ENCODE peak calls at places on chromosomes 1 and 21, in six cellular contexts. One of them, this sample, is unnamed.

GRCh38 chr21:45963225-45963555 is 18.4 kb upstream of the COL6A1 start:
- DNase-seq in OCI-LY7: no peak
- DNase-seq in lung microvascular endothelial cell: no peak
- DNase-seq in left lung: no peak
- DNase-seq in stimulated activated CD4-positive, alpha-beta T cell treated with anti-CD3 and anti-CD28 coated beads, Interleukin-2, amount 100 ng/mL, for 24 hours: no peak
- DNase-seq in natural killer cell treated with Interleukin-12 subunit alpha and Interleukin-12 subunit beta and Interleukin-15 and Interleukin-18, amount 100 ng/mL, for 72 hours: no peak
- DNase-seq in this sample: no peak

GRCh38 chr1:39898648-39899603 is 2.8 kb downstream of the MYCL start:
- DNase-seq in OCI-LY7: peak
- DNase-seq in lung microvascular endothelial cell: peak
- DNase-seq in left lung: no peak
- DNase-seq in stimulated activated CD4-positive, alpha-beta T cell treated with anti-CD3 and anti-CD28 coated beads, Interleukin-2, amount 100 ng/mL, for 24 hours: no peak
- DNase-seq in natural killer cell treated with Interleukin-12 subunit alpha and Interleukin-12 subunit beta and Interleukin-15 and Interleukin-18, amount 100 ng/mL, for 72 hours: no peak
- DNase-seq in this sample: no peak

GRCh38 chr21:36835383-36835795 is 131.1 kb downstream of the HLCS start:
- DNase-seq in lung microvascular endothelial cell: no peak
- DNase-seq in natural killer cell treated with Interleukin-12 subunit alpha and Interleukin-12 subunit beta and Interleukin-15 and Interleukin-18, amount 100 ng/mL, for 72 hours: no peak
- DNase-seq in left lung: no peak
- DNase-seq in OCI-LY7: no peak
- DNase-seq in stimulated activated CD4-positive, alpha-beta T cell treated with anti-CD3 and anti-CD28 coated beads, Interleukin-2, amount 100 ng/mL, for 24 hours: no peak
- DNase-seq in this sample: no peak

GRCh38 chr1:31897534-31898100 is 40.6 kb downstream of the PTP4A2 start:
- DNase-seq in stimulated activated CD4-positive, alpha-beta T cell treated with anti-CD3 and anti-CD28 coated beads, Interleukin-2, amount 100 ng/mL, for 24 hours: no peak
- DNase-seq in OCI-LY7: no peak
- DNase-seq in natural killer cell treated with Interleukin-12 subunit alpha and Interleukin-12 subunit beta and Interleukin-15 and Interleukin-18, amount 100 ng/mL, for 72 hours: no peak
- DNase-seq in left lung: no peak
- DNase-seq in lung microvascular endothelial cell: peak
- DNase-seq in this sample: no peak

GRCh38 chr21:43716376-43717165 is 2.4 kb upstream of the PDXK start:
- DNase-seq in left lung: no peak
- DNase-seq in OCI-LY7: peak
- DNase-seq in stimulated activated CD4-positive, alpha-beta T cell treated with anti-CD3 and anti-CD28 coated beads, Interleukin-2, amount 100 ng/mL, for 24 hours: no peak
- DNase-seq in natural killer cell treated with Interleukin-12 subunit alpha and Interleukin-12 subunit beta and Interleukin-15 and Interleukin-18, amount 100 ng/mL, for 72 hours: no peak
- DNase-seq in lung microvascular endothelial cell: no peak
- DNase-seq in this sample: no peak

GRCh38 chr1:177723533-177723932 is 246.3 kb downstream of the SEC16B start:
- DNase-seq in lung microvascular endothelial cell: no peak
- DNase-seq in left lung: no peak
- DNase-seq in OCI-LY7: no peak
- DNase-seq in natural killer cell treated with Interleukin-12 subunit alpha and Interleukin-12 subunit beta and Interleukin-15 and Interleukin-18, amount 100 ng/mL, for 72 hours: no peak
- DNase-seq in stimulated activated CD4-positive, alpha-beta T cell treated with anti-CD3 and anti-CD28 coated beads, Interleukin-2, amount 100 ng/mL, for 24 hours: no peak
- DNase-seq in this sample: no peak

GRCh38 chr1:190679032-190679431 is 201.4 kb upstream of the BRINP3 start:
- DNase-seq in stimulated activated CD4-positive, alpha-beta T cell treated with anti-CD3 and anti-CD28 coated beads, Interleukin-2, amount 100 ng/mL, for 24 hours: no peak
- DNase-seq in natural killer cell treated with Interleukin-12 subunit alpha and Interleukin-12 subunit beta and Interleukin-15 and Interleukin-18, amount 100 ng/mL, for 72 hours: no peak
- DNase-seq in lung microvascular endothelial cell: no peak
- DNase-seq in OCI-LY7: no peak
- DNase-seq in left lung: no peak
- DNase-seq in this sample: no peak

GRCh38 chr1:218546314-218546713 is 201.2 kb downstream of the TGFB2 start:
- DNase-seq in OCI-LY7: no peak
- DNase-seq in stimulated activated CD4-positive, alpha-beta T cell treated with anti-CD3 and anti-CD28 coated beads, Interleukin-2, amount 100 ng/mL, for 24 hours: no peak
- DNase-seq in left lung: no peak
- DNase-seq in lung microvascular endothelial cell: no peak
- DNase-seq in natural killer cell treated with Interleukin-12 subunit alpha and Interleukin-12 subunit beta and Interleukin-15 and Interleukin-18, amount 100 ng/mL, for 72 hours: no peak
- DNase-seq in this sample: no peak

GRCh38 chr1:200243042-200243437 is 166.8 kb downstream of the ZNF281 start:
- DNase-seq in natural killer cell treated with Interleukin-12 subunit alpha and Interleukin-12 subunit beta and Interleukin-15 and Interleukin-18, amount 100 ng/mL, for 72 hours: no peak
- DNase-seq in stimulated activated CD4-positive, alpha-beta T cell treated with anti-CD3 and anti-CD28 coated beads, Interleukin-2, amount 100 ng/mL, for 24 hours: no peak
- DNase-seq in lung microvascular endothelial cell: no peak
- DNase-seq in left lung: no peak
- DNase-seq in OCI-LY7: no peak
- DNase-seq in this sample: no peak

GRCh38 chr1:14138627-14139026 is 438.6 kb downstream of the PRDM2 start:
- DNase-seq in stimulated activated CD4-positive, alpha-beta T cell treated with anti-CD3 and anti-CD28 coated beads, Interleukin-2, amount 100 ng/mL, for 24 hours: no peak
- DNase-seq in natural killer cell treated with Interleukin-12 subunit alpha and Interleukin-12 subunit beta and Interleukin-15 and Interleukin-18, amount 100 ng/mL, for 72 hours: no peak
- DNase-seq in left lung: no peak
- DNase-seq in OCI-LY7: no peak
- DNase-seq in lung microvascular endothelial cell: no peak
- DNase-seq in this sample: no peak

GRCh38 chr1:41378999-41379740 is 17.9 kb downstream of the FOXO6 start:
- DNase-seq in left lung: no peak
- DNase-seq in natural killer cell treated with Interleukin-12 subunit alpha and Interleukin-12 subunit beta and Interleukin-15 and Interleukin-18, amount 100 ng/mL, for 72 hours: no peak
- DNase-seq in OCI-LY7: peak
- DNase-seq in lung microvascular endothelial cell: no peak
- DNase-seq in stimulated activated CD4-positive, alpha-beta T cell treated with anti-CD3 and anti-CD28 coated beads, Interleukin-2, amount 100 ng/mL, for 24 hours: no peak
- DNase-seq in this sample: no peak

GRCh38 chr1:203625623-203626189 is 926 bp upstream of the ATP2B4 start:
- DNase-seq in left lung: no peak
- DNase-seq in lung microvascular endothelial cell: peak
- DNase-seq in OCI-LY7: peak
- DNase-seq in natural killer cell treated with Interleukin-12 subunit alpha and Interleukin-12 subunit beta and Interleukin-15 and Interleukin-18, amount 100 ng/mL, for 72 hours: peak
- DNase-seq in stimulated activated CD4-positive, alpha-beta T cell treated with anti-CD3 and anti-CD28 coated beads, Interleukin-2, amount 100 ng/mL, for 24 hours: peak
- DNase-seq in this sample: peak

GRCh38 chr1:211925016-211925415 is 94.5 kb upstream of the LPGAT1 start:
- DNase-seq in stimulated activated CD4-positive, alpha-beta T cell treated with anti-CD3 and anti-CD28 coated beads, Interleukin-2, amount 100 ng/mL, for 24 hours: no peak
- DNase-seq in OCI-LY7: peak
- DNase-seq in natural killer cell treated with Interleukin-12 subunit alpha and Interleukin-12 subunit beta and Interleukin-15 and Interleukin-18, amount 100 ng/mL, for 72 hours: no peak
- DNase-seq in left lung: no peak
- DNase-seq in lung microvascular endothelial cell: no peak
- DNase-seq in this sample: no peak

GRCh38 chr21:39867198-39867650 is at the start of gene PCP4:
- DNase-seq in stimulated activated CD4-positive, alpha-beta T cell treated with anti-CD3 and anti-CD28 coated beads, Interleukin-2, amount 100 ng/mL, for 24 hours: peak
- DNase-seq in natural killer cell treated with Interleukin-12 subunit alpha and Interleukin-12 subunit beta and Interleukin-15 and Interleukin-18, amount 100 ng/mL, for 72 hours: no peak
- DNase-seq in lung microvascular endothelial cell: peak
- DNase-seq in OCI-LY7: peak
- DNase-seq in left lung: no peak
- DNase-seq in this sample: peak

GRCh38 chr21:35473496-35473895 is 424.4 kb upstream of the RUNX1 start:
- DNase-seq in OCI-LY7: no peak
- DNase-seq in lung microvascular endothelial cell: no peak
- DNase-seq in natural killer cell treated with Interleukin-12 subunit alpha and Interleukin-12 subunit beta and Interleukin-15 and Interleukin-18, amount 100 ng/mL, for 72 hours: no peak
- DNase-seq in left lung: no peak
- DNase-seq in stimulated activated CD4-positive, alpha-beta T cell treated with anti-CD3 and anti-CD28 coated beads, Interleukin-2, amount 100 ng/mL, for 24 hours: no peak
- DNase-seq in this sample: no peak

GRCh38 chr1:26541816-26542711 is 12.5 kb downstream of the RPS6KA1 start:
- DNase-seq in OCI-LY7: peak
- DNase-seq in left lung: peak
- DNase-seq in stimulated activated CD4-positive, alpha-beta T cell treated with anti-CD3 and anti-CD28 coated beads, Interleukin-2, amount 100 ng/mL, for 24 hours: peak
- DNase-seq in lung microvascular endothelial cell: peak
- DNase-seq in natural killer cell treated with Interleukin-12 subunit alpha and Interleukin-12 subunit beta and Interleukin-15 and Interleukin-18, amount 100 ng/mL, for 72 hours: peak
- DNase-seq in this sample: no peak

GRCh38 chr1:192978195-192978710 is 80.9 kb downstream of the UCHL5 start:
- DNase-seq in natural killer cell treated with Interleukin-12 subunit alpha and Interleukin-12 subunit beta and Interleukin-15 and Interleukin-18, amount 100 ng/mL, for 72 hours: no peak
- DNase-seq in lung microvascular endothelial cell: no peak
- DNase-seq in stimulated activated CD4-positive, alpha-beta T cell treated with anti-CD3 and anti-CD28 coated beads, Interleukin-2, amount 100 ng/mL, for 24 hours: no peak
- DNase-seq in left lung: no peak
- DNase-seq in OCI-LY7: no peak
- DNase-seq in this sample: no peak

GRCh38 chr21:29423051-29423450 is 124.3 kb downstream of the BACH1 start:
- DNase-seq in left lung: no peak
- DNase-seq in lung microvascular endothelial cell: no peak
- DNase-seq in OCI-LY7: no peak
- DNase-seq in stimulated activated CD4-positive, alpha-beta T cell treated with anti-CD3 and anti-CD28 coated beads, Interleukin-2, amount 100 ng/mL, for 24 hours: no peak
- DNase-seq in natural killer cell treated with Interleukin-12 subunit alpha and Interleukin-12 subunit beta and Interleukin-15 and Interleukin-18, amount 100 ng/mL, for 72 hours: no peak
- DNase-seq in this sample: no peak

This sample was measured in NCI-H1048.